ENCODE peak calls at places on chromosomes 11 and 22, in five cellular contexts. W, B, O, Y and G are unnamed samples.

GRCh38 chr11:11391796-11392195 is 38.7 kb upstream of the CSNK2A3 start:
- DNase-seq in W (peak), B (peak), O (no peak), Y (peak), G (no peak)

GRCh38 chr11:102760355-102761035 is 19.9 kb downstream of the MMP10 start:
- DNase-seq in W (no peak), B (peak), O (no peak), Y (peak), G (no peak)

GRCh38 chr11:58919980-58920379 is 19.3 kb upstream of the GLYATL1 start:
- DNase-seq in W (no peak), B (no peak), O (no peak), Y (no peak), G (no peak)

GRCh38 chr22:36411589-36412258 is 24.0 kb upstream of the MYH9 start:
- DNase-seq in W (no peak), B (no peak), O (no peak), Y (no peak), G (no peak)

GRCh38 chr11:42840176-42840829 is 471.5 kb upstream of the API5 start:
- DNase-seq in W (no peak), B (no peak), O (no peak), Y (no peak), G (no peak)

GRCh38 chr22:34427436-34427835 is 507.2 kb upstream of the LARGE1 start:
- DNase-seq in W (no peak), B (no peak), O (no peak), Y (no peak), G (no peak)

GRCh38 chr11:99773646-99774045 is 752.9 kb downstream of the CNTN5 start:
- DNase-seq in W (peak), B (no peak), O (no peak), Y (peak), G (no peak)

GRCh38 chr22:21632237-21632895 is at the start of gene CCDC116:
- DNase-seq in W (no peak), B (no peak), O (peak), Y (no peak), G (no peak)

GRCh38 chr11:134340354-134340964 is 8.7 kb downstream of the GLB1L2 start:
- DNase-seq in W (no peak), B (no peak), O (no peak), Y (no peak), G (no peak)

GRCh38 chr11:69352715-69353325 is 58.9 kb downstream of the MYEOV start:
- DNase-seq in W (peak), B (peak), O (peak), Y (peak), G (no peak)

GRCh38 chr11:18498039-18498438 is 28.7 kb downstream of the TSG101 start:
- DNase-seq in W (no peak), B (no peak), O (no peak), Y (no peak), G (no peak)

GRCh38 chr11:3021125-3021524 is 29.0 kb upstream of the NAP1L4 start:
- DNase-seq in W (no peak), B (peak), O (no peak), Y (peak), G (peak)

GRCh38 chr11:3133456-3134217 is 31.5 kb downstream of the OSBPL5 start:
- DNase-seq in W (no peak), B (no peak), O (no peak), Y (no peak), G (peak)

GRCh38 chr11:27477243-27477642 is 4.7 kb upstream of the LGR4 start:
- DNase-seq in W (no peak), B (no peak), O (no peak), Y (no peak), G (no peak)

GRCh38 chr11:26841818-26842457 is 120.1 kb upstream of the SLC5A12 start:
- DNase-seq in W (no peak), B (no peak), O (no peak), Y (peak), G (no peak)